ENCODE peak calls at places on chromosomes 5 and 9, in eight cellular contexts. One of them, this sample, is unnamed. For H3K9me3, the result is how much of the 10 kb centered on the place peaks cover.

GRCh38 chr9:91833878-91834255 is 116.2 kb downstream of the ROR2 start:
- DNase-seq in thoracic aorta: no peak
- DNase-seq in heart right ventricle: no peak
- DNase-seq in cardiac muscle cell: no peak
- DNase-seq in right atrium auricular region: no peak
- DNase-seq in lung: no peak
- DNase-seq in Panc1: no peak
- DNase-seq in endothelial cell of umbilical vein: no peak
- DNase-seq in this sample: no peak

GRCh38 chr5:168765220-168766037 is 186.3 kb upstream of the PANK3 start:
- DNase-seq in cardiac muscle cell: no peak
- DNase-seq in endothelial cell of umbilical vein: no peak
- DNase-seq in thoracic aorta: no peak
- DNase-seq in lung: no peak
- DNase-seq in heart right ventricle: peak
- DNase-seq in Panc1: no peak
- DNase-seq in right atrium auricular region: no peak
- DNase-seq in this sample: no peak

GRCh38 chr9:14670718-14671117 is 22.5 kb downstream of the ZDHHC21 start:
- DNase-seq in cardiac muscle cell: no peak
- DNase-seq in thoracic aorta: no peak
- DNase-seq in Panc1: no peak
- DNase-seq in endothelial cell of umbilical vein: peak
- DNase-seq in lung: no peak
- DNase-seq in right atrium auricular region: no peak
- DNase-seq in heart right ventricle: no peak
- DNase-seq in this sample: no peak

GRCh38 chr5:56100429-56101176 is 105.8 kb upstream of the IL6ST start:
- DNase-seq in thoracic aorta: no peak
- DNase-seq in right atrium auricular region: no peak
- DNase-seq in cardiac muscle cell: no peak
- DNase-seq in heart right ventricle: no peak
- DNase-seq in Panc1: no peak
- DNase-seq in lung: no peak
- DNase-seq in endothelial cell of umbilical vein: peak
- DNase-seq in this sample: no peak

GRCh38 chr9:136565075-136565721 is 19.4 kb upstream of the NOTCH1 start:
- DNase-seq in cardiac muscle cell: no peak
- DNase-seq in lung: no peak
- DNase-seq in endothelial cell of umbilical vein: no peak
- DNase-seq in Panc1: no peak
- DNase-seq in thoracic aorta: no peak
- DNase-seq in right atrium auricular region: no peak
- DNase-seq in heart right ventricle: peak
- DNase-seq in this sample: no peak

GRCh38 chr9:134458111-134458845 is 132.0 kb downstream of the RXRA start:
- DNase-seq in cardiac muscle cell: no peak
- DNase-seq in right atrium auricular region: peak
- DNase-seq in thoracic aorta: no peak
- DNase-seq in heart right ventricle: no peak
- DNase-seq in endothelial cell of umbilical vein: no peak
- DNase-seq in lung: no peak
- DNase-seq in Panc1: no peak
- DNase-seq in this sample: no peak

GRCh38 chr9:98547606-98548005 is 161.1 kb downstream of the GABBR2 start:
- DNase-seq in cardiac muscle cell: no peak
- DNase-seq in lung: peak
- DNase-seq in right atrium auricular region: no peak
- DNase-seq in endothelial cell of umbilical vein: no peak
- DNase-seq in heart right ventricle: no peak
- DNase-seq in Panc1: no peak
- DNase-seq in thoracic aorta: no peak
- DNase-seq in this sample: no peak

GRCh38 chr9:124800306-124801259 is 23.6 kb downstream of the OLFML2A start:
- DNase-seq in thoracic aorta: no peak
- DNase-seq in heart right ventricle: peak
- DNase-seq in endothelial cell of umbilical vein: peak
- DNase-seq in cardiac muscle cell: no peak
- DNase-seq in right atrium auricular region: no peak
- DNase-seq in Panc1: no peak
- DNase-seq in lung: peak
- DNase-seq in this sample: peak

GRCh38 chr5:54719384-54720306 is 202.1 kb downstream of the SNX18 start:
- DNase-seq in thoracic aorta: peak
- DNase-seq in endothelial cell of umbilical vein: peak
- DNase-seq in right atrium auricular region: no peak
- DNase-seq in cardiac muscle cell: peak
- DNase-seq in heart right ventricle: peak
- DNase-seq in lung: no peak
- DNase-seq in Panc1: no peak
- DNase-seq in this sample: no peak

GRCh38 chr5:68252678-68253520 is 37.3 kb downstream of the PIK3R1 start:
- DNase-seq in heart right ventricle: no peak
- DNase-seq in endothelial cell of umbilical vein: peak
- DNase-seq in lung: peak
- DNase-seq in right atrium auricular region: no peak
- DNase-seq in cardiac muscle cell: peak
- DNase-seq in Panc1: peak
- DNase-seq in thoracic aorta: no peak
- DNase-seq in this sample: peak

GRCh38 chr5:56429110-56429561 is 196.0 kb upstream of the ANKRD55 start:
- DNase-seq in lung: no peak
- DNase-seq in heart right ventricle: peak
- DNase-seq in thoracic aorta: no peak
- DNase-seq in endothelial cell of umbilical vein: no peak
- DNase-seq in right atrium auricular region: no peak
- DNase-seq in cardiac muscle cell: no peak
- DNase-seq in Panc1: no peak
- DNase-seq in this sample: no peak

GRCh38 chr5:88251048-88251711 is 17.5 kb downstream of the TMEM161B start:
- DNase-seq in thoracic aorta: no peak
- DNase-seq in heart right ventricle: no peak
- DNase-seq in right atrium auricular region: no peak
- DNase-seq in lung: no peak
- DNase-seq in endothelial cell of umbilical vein: no peak
- DNase-seq in cardiac muscle cell: no peak
- DNase-seq in Panc1: no peak
- DNase-seq in this sample: no peak

GRCh38 chr5:54495027-54495426 is 22.5 kb upstream of the SNX18 start:
- DNase-seq in thoracic aorta: no peak
- DNase-seq in heart right ventricle: no peak
- DNase-seq in right atrium auricular region: no peak
- DNase-seq in Panc1: no peak
- DNase-seq in lung: no peak
- DNase-seq in cardiac muscle cell: no peak
- DNase-seq in endothelial cell of umbilical vein: no peak
- DNase-seq in this sample: no peak

DNA sequence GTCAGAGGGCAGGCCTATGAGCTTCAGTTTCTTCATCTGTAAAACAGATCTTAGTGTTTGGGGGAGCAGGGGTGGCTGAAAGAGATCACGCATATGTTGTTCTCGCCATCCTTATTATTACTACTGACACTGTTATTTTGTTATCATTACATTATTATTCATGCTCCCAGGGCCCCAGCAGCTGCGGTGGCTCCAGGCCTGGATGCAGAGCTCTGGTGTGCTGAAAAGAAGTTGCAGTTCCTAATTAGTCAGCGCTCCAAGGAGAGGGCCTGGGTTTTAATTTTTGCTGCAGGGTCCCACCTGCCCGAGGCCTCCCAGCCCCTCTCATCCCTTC is 19.5 kb downstream of the CXXC5 start:
- DNase-seq in lung: no peak
- DNase-seq in thoracic aorta: no peak
- DNase-seq in right atrium auricular region: no peak
- DNase-seq in Panc1: no peak
- DNase-seq in endothelial cell of umbilical vein: no peak
- DNase-seq in heart right ventricle: no peak
- DNase-seq in cardiac muscle cell: no peak
- DNase-seq in this sample: no peak
- H3K4me3 ChIP-seq in lung: peak
- H3K4me3 ChIP-seq in thoracic aorta: peak
- H3K4me3 ChIP-seq in right atrium auricular region: peak
- H3K4me3 ChIP-seq in Panc1: peak
- H3K4me3 ChIP-seq in endothelial cell of umbilical vein: no peak
- H3K4me3 ChIP-seq in heart right ventricle: peak
- H3K4me3 ChIP-seq in cardiac muscle cell: no peak
- H3K4me3 ChIP-seq in this sample: peak

GRCh38 chr9:123338710-123339665 is 17.0 kb upstream of the CRB2 start:
- DNase-seq in endothelial cell of umbilical vein: peak
- DNase-seq in lung: no peak
- DNase-seq in cardiac muscle cell: no peak
- DNase-seq in thoracic aorta: no peak
- DNase-seq in heart right ventricle: peak
- DNase-seq in Panc1: no peak
- DNase-seq in right atrium auricular region: no peak
- DNase-seq in this sample: no peak

GRCh38 chr9:123343428-123344272 is 12.3 kb upstream of the CRB2 start:
- DNase-seq in cardiac muscle cell: no peak
- DNase-seq in heart right ventricle: no peak
- DNase-seq in Panc1: no peak
- DNase-seq in thoracic aorta: no peak
- DNase-seq in endothelial cell of umbilical vein: no peak
- DNase-seq in lung: no peak
- DNase-seq in right atrium auricular region: no peak
- DNase-seq in this sample: no peak

GRCh38 chr9:123344273-123345096 is 11.5 kb upstream of the CRB2 start:
- DNase-seq in lung: no peak
- DNase-seq in cardiac muscle cell: no peak
- DNase-seq in right atrium auricular region: no peak
- DNase-seq in thoracic aorta: no peak
- DNase-seq in Panc1: no peak
- DNase-seq in endothelial cell of umbilical vein: no peak
- DNase-seq in heart right ventricle: no peak
- DNase-seq in this sample: no peak

GRCh38 chr9:123339666-123340414 is 16.2 kb upstream of the CRB2 start:
- DNase-seq in Panc1: no peak
- DNase-seq in thoracic aorta: no peak
- DNase-seq in endothelial cell of umbilical vein: no peak
- DNase-seq in lung: no peak
- DNase-seq in heart right ventricle: peak
- DNase-seq in right atrium auricular region: no peak
- DNase-seq in cardiac muscle cell: no peak
- DNase-seq in this sample: no peak

DNA sequence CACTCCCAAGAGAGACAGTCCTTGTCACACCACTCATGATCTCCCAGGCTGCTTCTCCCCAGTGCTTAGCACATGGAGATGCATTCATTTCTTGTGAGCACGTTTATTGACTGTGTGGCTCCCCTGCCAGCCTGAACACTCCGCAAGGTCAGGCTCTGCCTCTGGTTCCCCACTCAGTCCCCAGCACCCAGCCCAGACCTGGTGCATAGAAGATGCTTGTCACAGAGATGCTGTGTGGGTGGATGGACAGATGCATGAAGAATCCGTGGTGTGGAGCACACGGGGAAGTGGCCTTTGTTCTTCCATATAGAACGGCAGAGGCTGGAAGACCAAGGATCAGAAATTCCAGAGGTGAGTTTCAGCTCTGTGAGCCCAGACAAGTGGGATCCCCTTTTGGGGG is 13.8 kb upstream of the CRB2 start:
- DNase-seq in Panc1: no peak
- DNase-seq in endothelial cell of umbilical vein: no peak
- DNase-seq in thoracic aorta: no peak
- DNase-seq in cardiac muscle cell: no peak
- DNase-seq in lung: no peak
- DNase-seq in right atrium auricular region: no peak
- DNase-seq in heart right ventricle: no peak
- DNase-seq in this sample: no peak
- H3K27ac ChIP-seq in Panc1: no peak
- H3K27ac ChIP-seq in endothelial cell of umbilical vein: no peak
- H3K27ac ChIP-seq in thoracic aorta: no peak
- H3K27ac ChIP-seq in cardiac muscle cell: no peak
- H3K27ac ChIP-seq in lung: no peak
- H3K27ac ChIP-seq in right atrium auricular region: no peak
- H3K27ac ChIP-seq in heart right ventricle: no peak
- H3K27ac ChIP-seq in this sample: no peak

DNA sequence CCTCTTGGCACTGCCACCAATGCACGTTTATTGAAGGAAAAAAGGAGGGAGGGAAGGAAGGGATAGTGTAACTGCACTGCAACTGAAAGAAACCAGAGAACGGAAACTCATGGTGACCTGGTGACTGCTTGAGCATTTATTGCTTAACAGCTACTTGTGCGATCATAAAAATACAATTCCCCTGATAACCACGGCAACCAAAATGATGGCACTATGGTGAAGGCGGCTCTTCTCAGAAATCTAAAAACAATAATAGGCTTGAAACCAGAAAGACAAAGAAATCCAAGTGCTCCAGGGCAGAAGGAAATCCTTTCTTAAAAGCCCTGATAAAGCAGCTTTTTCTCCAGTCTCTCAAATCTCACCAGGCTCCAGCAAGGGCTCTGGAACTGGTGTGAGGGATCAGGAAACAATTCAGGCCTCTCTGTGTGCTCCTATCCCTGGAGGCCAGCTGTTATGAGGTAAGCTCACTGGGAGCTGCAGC is 1.9 kb downstream of the FBXO10 start:
- DNase-seq in right atrium auricular region: no peak
- DNase-seq in cardiac muscle cell: no peak
- DNase-seq in heart right ventricle: no peak
- DNase-seq in lung: no peak
- DNase-seq in endothelial cell of umbilical vein: peak
- DNase-seq in Panc1: no peak
- DNase-seq in thoracic aorta: no peak
- DNase-seq in this sample: no peak
- H3K9me3 ChIP-seq in right atrium auricular region: under half
- H3K9me3 ChIP-seq in cardiac muscle cell: under half
- H3K9me3 ChIP-seq in heart right ventricle: under half
- H3K9me3 ChIP-seq in lung: under half
- H3K9me3 ChIP-seq in endothelial cell of umbilical vein: under half
- H3K9me3 ChIP-seq in Panc1: under half
- H3K9me3 ChIP-seq in thoracic aorta: under half
- H3K9me3 ChIP-seq in this sample: under half

DNA sequence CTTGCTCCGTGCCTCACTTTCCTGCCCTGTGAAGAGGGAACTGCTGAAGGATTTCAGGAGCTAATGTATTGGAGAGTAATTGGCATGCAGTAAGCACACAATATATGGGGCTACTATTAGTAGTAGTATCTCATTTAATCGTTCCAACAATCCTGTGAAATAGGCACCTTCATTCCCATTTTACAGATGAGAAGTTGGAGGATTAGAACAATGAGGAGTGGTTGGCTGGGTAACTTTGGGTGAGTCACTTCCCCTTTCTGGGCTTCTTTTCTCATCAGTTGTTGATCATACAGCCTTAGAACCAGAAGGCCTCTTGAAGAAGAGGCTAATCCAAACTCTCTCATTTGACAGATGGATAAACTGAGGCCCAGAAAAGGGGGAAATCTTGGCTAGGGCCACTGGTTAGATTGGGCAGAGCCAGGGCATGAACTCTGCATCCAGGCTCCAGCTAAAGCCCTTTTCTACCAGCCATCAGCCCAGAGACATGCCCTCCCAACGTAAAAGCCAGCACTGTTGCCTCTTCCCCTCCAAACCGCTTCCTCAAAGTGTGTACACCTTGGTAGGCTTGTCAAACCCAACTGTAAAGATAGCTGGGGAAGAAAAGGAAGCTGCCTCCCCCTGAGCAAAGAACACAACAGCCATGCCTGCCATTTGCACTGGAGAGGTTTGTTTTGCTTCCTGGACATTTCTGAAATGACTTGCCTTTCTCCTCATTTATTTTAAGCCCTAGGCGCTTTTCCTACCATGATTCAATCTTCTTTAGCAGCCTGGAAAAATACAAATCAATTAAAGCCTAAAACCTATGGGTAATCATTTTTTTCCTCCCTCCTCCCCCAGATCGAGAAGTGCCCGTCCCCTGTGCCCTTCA is 979 bp downstream of the SPACA9 start:
- DNase-seq in Panc1: no peak
- DNase-seq in endothelial cell of umbilical vein: no peak
- DNase-seq in heart right ventricle: no peak
- DNase-seq in cardiac muscle cell: no peak
- DNase-seq in right atrium auricular region: no peak
- DNase-seq in lung: no peak
- DNase-seq in thoracic aorta: no peak
- DNase-seq in this sample: no peak
- H3K4me3 ChIP-seq in Panc1: no peak
- H3K4me3 ChIP-seq in endothelial cell of umbilical vein: no peak
- H3K4me3 ChIP-seq in heart right ventricle: peak
- H3K4me3 ChIP-seq in cardiac muscle cell: peak
- H3K4me3 ChIP-seq in right atrium auricular region: no peak
- H3K4me3 ChIP-seq in lung: no peak
- H3K4me3 ChIP-seq in thoracic aorta: peak
- H3K4me3 ChIP-seq in this sample: no peak

This sample was measured in gastrocnemius medialis.